ENCODE peak calls at places on chromosomes 7 and 10, in four cellular contexts. One of them, this sample, is unnamed. For H3K27me3, the result is how much of the 10 kb centered on the place peaks cover.

GRCh38 chr7:91212592-91212991 is 51.6 kb upstream of the FZD1 start:
- DNase-seq in left ventricle myocardium inferior: no peak
- DNase-seq in pancreas: no peak
- DNase-seq in tibial artery: no peak
- DNase-seq in this sample: no peak

GRCh38 chr7:29397398-29397797 is 166.2 kb upstream of the PRR15 start:
- DNase-seq in tibial artery: no peak
- DNase-seq in left ventricle myocardium inferior: no peak
- DNase-seq in pancreas: no peak
- DNase-seq in this sample: no peak

GRCh38 chr7:43385856-43386255 is 197.1 kb upstream of the STK17A start:
- DNase-seq in pancreas: no peak
- DNase-seq in tibial artery: no peak
- DNase-seq in left ventricle myocardium inferior: no peak
- DNase-seq in this sample: peak

GRCh38 chr10:11661441-11661840 is 50.0 kb upstream of the USP6NL start:
- DNase-seq in pancreas: no peak
- DNase-seq in tibial artery: no peak
- DNase-seq in left ventricle myocardium inferior: no peak
- DNase-seq in this sample: no peak

GRCh38 chr10:112804036-112804435 is 146.0 kb upstream of the TCF7L2 start:
- DNase-seq in tibial artery: no peak
- DNase-seq in left ventricle myocardium inferior: no peak
- DNase-seq in pancreas: no peak
- DNase-seq in this sample: no peak

GRCh38 chr7:127678330-127678729 is 26.3 kb downstream of the SND1 start:
- DNase-seq in pancreas: no peak
- DNase-seq in tibial artery: no peak
- DNase-seq in left ventricle myocardium inferior: no peak
- DNase-seq in this sample: no peak

GRCh38 chr10:3066317-3066931 is 924 bp upstream of the PFKP start:
- DNase-seq in left ventricle myocardium inferior: no peak
- DNase-seq in pancreas: no peak
- DNase-seq in tibial artery: peak
- DNase-seq in this sample: no peak

GRCh38 chr10:96922978-96923948 is 91.2 kb downstream of the LCOR start:
- DNase-seq in pancreas: no peak
- DNase-seq in tibial artery: no peak
- DNase-seq in left ventricle myocardium inferior: no peak
- DNase-seq in this sample: no peak

GRCh38 chr10:130766071-130766470 is 545.5 kb downstream of the TCERG1L start:
- DNase-seq in left ventricle myocardium inferior: no peak
- DNase-seq in tibial artery: peak
- DNase-seq in pancreas: no peak
- DNase-seq in this sample: no peak

GRCh38 chr10:18100664-18101063 is 39.6 kb upstream of the CACNB2 start:
- DNase-seq in pancreas: no peak
- DNase-seq in left ventricle myocardium inferior: no peak
- DNase-seq in tibial artery: no peak
- DNase-seq in this sample: no peak

GRCh38 chr7:134553976-134554375 is 5.1 kb downstream of the AKR1B15 start:
- DNase-seq in tibial artery: no peak
- DNase-seq in left ventricle myocardium inferior: no peak
- DNase-seq in pancreas: no peak
- DNase-seq in this sample: no peak
- TF ChIP-seq CTCF in tibial artery: no peak
- TF ChIP-seq CTCF in left ventricle myocardium inferior: no peak
- TF ChIP-seq CTCF in pancreas: no peak
- TF ChIP-seq CTCF in this sample: peak

DNA sequence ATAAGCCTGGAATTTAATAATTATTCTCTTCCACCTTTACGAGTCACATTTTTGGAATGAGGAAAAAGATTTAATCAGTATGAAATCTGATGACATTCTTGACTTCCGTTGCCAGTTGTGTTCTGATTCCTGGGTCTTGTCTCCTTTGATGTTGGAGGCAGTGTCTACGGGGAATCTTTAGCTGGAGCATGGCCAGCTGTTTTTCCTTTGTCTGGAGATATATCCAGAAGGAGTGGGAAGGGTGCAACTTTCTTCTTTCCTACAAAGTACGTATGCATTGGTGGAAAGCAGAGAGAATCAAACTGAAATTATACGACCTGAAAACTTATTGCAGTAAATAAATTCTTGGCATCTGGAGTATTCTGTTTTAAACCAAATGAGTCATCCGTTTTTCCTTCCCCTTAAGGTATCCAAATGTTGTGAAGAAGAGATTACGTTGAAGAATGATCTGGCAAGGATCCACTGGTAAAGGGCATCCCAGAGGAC is 6.9 kb upstream of the GNG11 start:
- DNase-seq in tibial artery: no peak
- DNase-seq in left ventricle myocardium inferior: no peak
- DNase-seq in pancreas: no peak
- DNase-seq in this sample: peak
- H3K27ac ChIP-seq in tibial artery: no peak
- H3K27ac ChIP-seq in left ventricle myocardium inferior: peak
- H3K27ac ChIP-seq in pancreas: no peak
- H3K27ac ChIP-seq in this sample: no peak

DNA sequence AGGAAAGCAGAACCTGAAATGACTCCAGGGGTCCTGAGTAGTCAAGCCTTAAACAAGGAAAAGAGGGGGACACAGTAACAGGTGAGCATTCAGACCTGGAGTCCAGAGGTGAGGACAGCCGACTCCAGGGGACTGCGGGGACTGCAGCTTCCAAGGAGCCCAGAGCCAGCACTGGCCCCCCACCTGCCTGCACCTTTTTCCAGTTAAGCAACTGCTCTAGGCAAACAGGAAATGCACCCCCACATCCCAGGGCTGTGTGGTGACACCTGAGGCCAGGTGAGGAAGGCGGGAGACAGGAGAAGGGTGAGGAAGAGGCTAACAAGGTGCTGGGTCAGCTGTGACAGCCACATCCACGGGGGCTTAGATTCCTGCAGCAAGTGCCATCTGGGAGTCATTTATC is 20.1 kb upstream of the EN2 start:
- DNase-seq in pancreas: no peak
- DNase-seq in tibial artery: no peak
- DNase-seq in left ventricle myocardium inferior: no peak
- DNase-seq in this sample: no peak
- H3K27me3 ChIP-seq in pancreas: under half
- H3K27me3 ChIP-seq in tibial artery: half or more
- H3K27me3 ChIP-seq in left ventricle myocardium inferior: half or more
- H3K27me3 ChIP-seq in this sample: under half

DNA sequence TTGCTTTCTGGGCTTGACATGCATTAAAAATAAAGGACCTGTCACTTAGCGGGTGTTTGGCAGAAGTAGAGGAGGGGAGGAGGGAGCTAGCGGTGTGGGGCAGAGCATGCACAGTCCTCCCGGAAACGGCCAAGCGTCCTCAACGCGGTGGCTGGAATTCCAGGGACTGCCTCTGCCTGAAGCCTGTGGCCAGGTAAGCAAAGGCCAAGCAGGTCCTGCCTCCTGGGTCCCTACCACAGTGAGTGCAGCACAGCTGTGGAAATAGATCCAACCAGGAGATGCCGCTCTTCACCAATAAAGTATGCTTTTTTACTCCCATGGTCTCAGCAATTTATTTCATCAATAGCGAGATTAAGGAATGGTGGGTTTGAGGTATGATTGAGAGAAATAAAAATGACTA is 323.4 kb downstream of the WDR37 start:
- DNase-seq in tibial artery: peak
- DNase-seq in pancreas: no peak
- DNase-seq in left ventricle myocardium inferior: no peak
- DNase-seq in this sample: no peak
- TF ChIP-seq CTCF in tibial artery: no peak
- TF ChIP-seq CTCF in pancreas: no peak
- TF ChIP-seq CTCF in left ventricle myocardium inferior: no peak
- TF ChIP-seq CTCF in this sample: no peak

DNA sequence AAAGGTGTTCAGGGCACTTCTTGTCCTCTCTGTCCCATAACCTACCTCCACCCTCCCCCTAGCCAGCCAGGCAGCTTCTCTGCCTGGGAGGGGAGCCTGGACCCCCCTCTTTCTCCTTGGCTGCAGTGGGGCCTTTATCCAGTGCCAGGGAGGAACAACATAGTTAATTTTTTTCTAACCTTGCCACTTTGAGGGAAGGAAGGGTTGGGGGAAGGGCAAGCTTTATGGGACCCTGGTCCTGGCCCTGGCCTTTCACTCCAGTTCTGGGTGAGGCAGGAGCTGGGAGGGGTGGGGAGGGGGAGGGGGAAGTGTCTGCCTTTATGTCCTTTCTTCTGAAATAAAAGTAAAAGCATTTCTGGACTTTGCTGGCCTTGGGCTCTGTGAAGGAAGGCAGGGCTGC is 4.5 kb downstream of the VGF start:
- DNase-seq in pancreas: no peak
- DNase-seq in tibial artery: no peak
- DNase-seq in left ventricle myocardium inferior: no peak
- DNase-seq in this sample: no peak
- H3K27ac ChIP-seq in pancreas: no peak
- H3K27ac ChIP-seq in tibial artery: no peak
- H3K27ac ChIP-seq in left ventricle myocardium inferior: no peak
- H3K27ac ChIP-seq in this sample: no peak

DNA sequence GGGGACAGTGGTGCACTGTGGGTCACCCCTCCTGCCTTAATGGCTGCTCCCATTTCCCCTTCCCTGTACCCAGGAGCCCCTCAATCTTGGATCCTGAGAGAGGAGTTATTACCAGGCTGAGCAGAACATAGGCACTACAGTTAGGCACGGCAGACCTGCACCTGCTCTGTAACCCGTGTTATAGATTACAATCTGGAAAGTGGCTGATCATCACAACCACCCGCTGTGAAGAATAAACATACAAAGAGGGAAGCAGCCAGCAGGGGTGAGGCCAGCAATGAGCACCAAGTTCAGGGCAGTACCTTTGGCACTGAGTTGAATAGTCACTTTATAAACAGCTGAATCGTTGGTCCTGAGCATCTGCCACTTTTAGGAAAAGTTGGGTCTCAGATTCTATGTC is 1.7 kb downstream of the CDHR1 start:
- DNase-seq in left ventricle myocardium inferior: no peak
- DNase-seq in tibial artery: no peak
- DNase-seq in pancreas: no peak
- DNase-seq in this sample: no peak
- H3K27me3 ChIP-seq in left ventricle myocardium inferior: half or more
- H3K27me3 ChIP-seq in tibial artery: under half
- H3K27me3 ChIP-seq in pancreas: under half
- H3K27me3 ChIP-seq in this sample: half or more

DNA sequence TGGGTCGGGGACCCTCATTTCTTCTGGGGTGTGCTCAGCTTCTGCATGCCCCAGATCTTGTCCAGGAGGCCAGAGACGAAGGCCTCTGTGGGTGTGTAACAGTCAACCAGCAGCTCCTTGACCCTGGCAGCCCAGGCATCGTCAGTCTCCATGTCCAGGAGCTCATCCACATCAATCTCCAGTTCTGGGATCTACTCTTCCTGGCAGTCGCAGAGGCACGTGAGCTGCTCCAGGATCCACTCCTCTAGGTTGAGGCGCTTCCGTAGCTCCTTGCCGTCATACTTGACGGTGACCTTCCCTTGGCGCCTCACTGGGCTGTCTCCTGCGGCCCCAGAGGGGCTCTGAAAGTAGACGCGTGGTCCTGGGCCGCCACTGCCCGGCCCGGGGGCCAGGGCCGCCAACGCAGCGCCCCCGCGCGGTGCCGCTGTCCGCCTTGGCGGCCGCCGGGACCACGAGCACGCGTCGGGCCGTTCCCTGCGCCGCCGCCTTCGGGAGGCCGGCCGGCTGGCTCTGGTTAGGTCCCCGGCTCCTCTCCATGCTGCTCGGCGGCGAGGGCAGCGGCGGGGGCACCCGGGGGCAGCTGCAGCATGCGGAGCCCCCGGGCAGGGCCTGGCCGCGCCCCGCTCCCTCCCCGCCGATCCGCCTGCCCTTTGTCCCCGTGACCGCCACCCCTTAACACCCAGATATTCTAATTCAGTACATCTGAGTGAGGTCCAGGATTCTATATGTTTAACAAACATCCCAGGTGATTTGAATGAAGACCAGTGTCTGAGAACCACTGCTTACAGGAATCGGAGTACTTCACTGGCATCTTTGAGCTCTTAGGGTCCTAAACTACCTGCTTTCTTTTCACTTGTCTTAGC is 170.5 kb downstream of the SEPTIN7 start:
- DNase-seq in pancreas: peak
- DNase-seq in tibial artery: no peak
- DNase-seq in left ventricle myocardium inferior: no peak
- DNase-seq in this sample: no peak
- TF ChIP-seq CTCF in pancreas: no peak
- TF ChIP-seq CTCF in tibial artery: no peak
- TF ChIP-seq CTCF in left ventricle myocardium inferior: peak
- TF ChIP-seq CTCF in this sample: peak

This sample was measured in foreskin keratinocyte.